ENCODE peak calls at places on chromosomes 7 and 10, in seven cellular contexts. One of them, this sample, is unnamed.

GRCh38 chr7:74058486-74058885 is 25.1 kb upstream of the LIMK1 start:
- DNase-seq in H1: no peak
- DNase-seq in HCT116: no peak
- DNase-seq in SK-N-SH: no peak
- DNase-seq in HepG2: no peak
- DNase-seq in GM12878: no peak
- DNase-seq in K562: no peak
- DNase-seq in this sample: no peak

GRCh38 chr7:26279405-26279804 is 12.3 kb upstream of the SNX10 start:
- DNase-seq in H1: no peak
- DNase-seq in HCT116: no peak
- DNase-seq in SK-N-SH: no peak
- DNase-seq in HepG2: peak
- DNase-seq in GM12878: no peak
- DNase-seq in K562: peak
- DNase-seq in this sample: peak

GRCh38 chr7:30468791-30469190 is 9.8 kb downstream of the NOD1 start:
- DNase-seq in H1: no peak
- DNase-seq in HCT116: no peak
- DNase-seq in SK-N-SH: no peak
- DNase-seq in HepG2: no peak
- DNase-seq in GM12878: no peak
- DNase-seq in K562: no peak
- DNase-seq in this sample: no peak

GRCh38 chr7:138282997-138283396 is 177.1 kb upstream of the TRIM24 start:
- DNase-seq in H1: no peak
- DNase-seq in HCT116: no peak
- DNase-seq in SK-N-SH: no peak
- DNase-seq in HepG2: no peak
- DNase-seq in GM12878: no peak
- DNase-seq in K562: no peak
- DNase-seq in this sample: no peak

GRCh38 chr7:99379043-99379577 is 4.6 kb downstream of the ARPC1B start:
- DNase-seq in H1: no peak
- DNase-seq in HCT116: no peak
- DNase-seq in SK-N-SH: no peak
- DNase-seq in HepG2: no peak
- DNase-seq in GM12878: peak
- DNase-seq in K562: peak
- DNase-seq in this sample: no peak

GRCh38 chr7:93198472-93198871 is 27.8 kb downstream of the HEPACAM2 start:
- DNase-seq in H1: no peak
- DNase-seq in HCT116: no peak
- DNase-seq in SK-N-SH: no peak
- DNase-seq in HepG2: no peak
- DNase-seq in GM12878: no peak
- DNase-seq in K562: no peak
- DNase-seq in this sample: no peak

GRCh38 chr10:51073461-51074237 is 638 bp upstream of the PRKG1 start:
- DNase-seq in H1: no peak
- DNase-seq in HCT116: no peak
- DNase-seq in SK-N-SH: peak
- DNase-seq in HepG2: no peak
- DNase-seq in GM12878: no peak
- DNase-seq in K562: no peak
- DNase-seq in this sample: peak

GRCh38 chr7:7416031-7416968 is 119.4 kb downstream of the COL28A1 start:
- DNase-seq in H1: no peak
- DNase-seq in HCT116: no peak
- DNase-seq in SK-N-SH: no peak
- DNase-seq in HepG2: no peak
- DNase-seq in GM12878: no peak
- DNase-seq in K562: no peak
- DNase-seq in this sample: peak

GRCh38 chr10:98110356-98110755 is 24.1 kb upstream of the R3HCC1L start:
- DNase-seq in H1: no peak
- DNase-seq in HCT116: no peak
- DNase-seq in SK-N-SH: no peak
- DNase-seq in HepG2: no peak
- DNase-seq in GM12878: no peak
- DNase-seq in K562: no peak
- DNase-seq in this sample: no peak

GRCh38 chr7:26627871-26628270 is 236.5 kb downstream of the SKAP2 start:
- DNase-seq in H1: no peak
- DNase-seq in HCT116: no peak
- DNase-seq in SK-N-SH: no peak
- DNase-seq in HepG2: no peak
- DNase-seq in GM12878: no peak
- DNase-seq in K562: no peak
- DNase-seq in this sample: no peak

GRCh38 chr10:15791816-15792524 is 68.3 kb downstream of the MINDY3 start:
- DNase-seq in H1: no peak
- DNase-seq in HCT116: no peak
- DNase-seq in SK-N-SH: no peak
- DNase-seq in HepG2: no peak
- DNase-seq in GM12878: no peak
- DNase-seq in K562: no peak
- DNase-seq in this sample: no peak

GRCh38 chr7:25725483-25725882 is 426.5 kb upstream of the NFE2L3 start:
- DNase-seq in H1: no peak
- DNase-seq in HCT116: no peak
- DNase-seq in SK-N-SH: no peak
- DNase-seq in HepG2: no peak
- DNase-seq in GM12878: no peak
- DNase-seq in K562: no peak
- DNase-seq in this sample: no peak

GRCh38 chr10:69818676-69819239 is 17.1 kb downstream of the COL13A1 start:
- DNase-seq in H1: no peak
- DNase-seq in HCT116: no peak
- DNase-seq in SK-N-SH: no peak
- DNase-seq in HepG2: no peak
- DNase-seq in GM12878: no peak
- DNase-seq in K562: no peak
- DNase-seq in this sample: no peak

GRCh38 chr7:107948645-107949442 is 54.1 kb downstream of the LAMB1 start:
- DNase-seq in H1: no peak
- DNase-seq in HCT116: peak
- DNase-seq in SK-N-SH: no peak
- DNase-seq in HepG2: peak
- DNase-seq in GM12878: no peak
- DNase-seq in K562: no peak
- DNase-seq in this sample: no peak

GRCh38 chr10:1115262-1115955 is 59.2 kb downstream of the WDR37 start:
- DNase-seq in H1: no peak
- DNase-seq in HCT116: no peak
- DNase-seq in SK-N-SH: no peak
- DNase-seq in HepG2: no peak
- DNase-seq in GM12878: no peak
- DNase-seq in K562: no peak
- DNase-seq in this sample: no peak

GRCh38 chr10:119206603-119207366 is 586 bp upstream of the GRK5 start:
- DNase-seq in H1: no peak
- DNase-seq in HCT116: no peak
- DNase-seq in SK-N-SH: peak
- DNase-seq in HepG2: no peak
- DNase-seq in GM12878: no peak
- DNase-seq in K562: peak
- DNase-seq in this sample: peak

GRCh38 chr7:22667562-22668239 is 59.3 kb upstream of the IL6 start:
- DNase-seq in H1: peak
- DNase-seq in HCT116: peak
- DNase-seq in SK-N-SH: no peak
- DNase-seq in HepG2: no peak
- DNase-seq in GM12878: no peak
- DNase-seq in K562: peak
- DNase-seq in this sample: peak

GRCh38 chr10:60894816-60895215 is 49.2 kb downstream of the RHOBTB1 start:
- DNase-seq in H1: no peak
- DNase-seq in HCT116: no peak
- DNase-seq in SK-N-SH: no peak
- DNase-seq in HepG2: peak
- DNase-seq in GM12878: no peak
- DNase-seq in K562: no peak
- DNase-seq in this sample: no peak

GRCh38 chr7:128203047-128203491 is 38.0 kb upstream of the LEP start:
- DNase-seq in H1: no peak
- DNase-seq in HCT116: no peak
- DNase-seq in SK-N-SH: peak
- DNase-seq in HepG2: no peak
- DNase-seq in GM12878: no peak
- DNase-seq in K562: no peak
- DNase-seq in this sample: no peak

GRCh38 chr10:1048732-1049424 is at the start of gene IDI1:
- DNase-seq in H1: peak
- DNase-seq in HCT116: peak
- DNase-seq in SK-N-SH: peak
- DNase-seq in HepG2: peak
- DNase-seq in GM12878: peak
- DNase-seq in K562: peak
- DNase-seq in this sample: peak

GRCh38 chr10:124597677-124598165 is 136.1 kb downstream of the LHPP start:
- DNase-seq in H1: no peak
- DNase-seq in HCT116: no peak
- DNase-seq in SK-N-SH: no peak
- DNase-seq in HepG2: no peak
- DNase-seq in GM12878: no peak
- DNase-seq in K562: no peak
- DNase-seq in this sample: no peak

GRCh38 chr7:142556745-142557144 is 192.5 kb upstream of the PRSS1 start:
- DNase-seq in H1: peak
- DNase-seq in HCT116: peak
- DNase-seq in SK-N-SH: peak
- DNase-seq in HepG2: peak
- DNase-seq in GM12878: no peak
- DNase-seq in K562: peak
- DNase-seq in this sample: peak

GRCh38 chr7:98251251-98251843 is 685 bp downstream of the TECPR1 start:
- DNase-seq in H1: no peak
- DNase-seq in HCT116: no peak
- DNase-seq in SK-N-SH: no peak
- DNase-seq in HepG2: peak
- DNase-seq in GM12878: no peak
- DNase-seq in K562: peak
- DNase-seq in this sample: peak
- TF ChIP-seq JUND in H1: no peak
- TF ChIP-seq JUND in HCT116: no peak
- TF ChIP-seq JUND in SK-N-SH: no peak
- TF ChIP-seq JUND in HepG2: no peak
- TF ChIP-seq JUND in GM12878: no peak
- TF ChIP-seq JUND in K562: no peak
- TF ChIP-seq JUND in this sample: no peak

GRCh38 chr7:81467964-81468363 is 301.9 kb downstream of the HGF start:
- DNase-seq in H1: no peak
- DNase-seq in HCT116: no peak
- DNase-seq in SK-N-SH: no peak
- DNase-seq in HepG2: no peak
- DNase-seq in GM12878: no peak
- DNase-seq in K562: no peak
- DNase-seq in this sample: no peak

GRCh38 chr7:81468516-81468915 is 301.3 kb downstream of the HGF start:
- DNase-seq in H1: no peak
- DNase-seq in HCT116: no peak
- DNase-seq in SK-N-SH: no peak
- DNase-seq in HepG2: no peak
- DNase-seq in GM12878: no peak
- DNase-seq in K562: no peak
- DNase-seq in this sample: no peak

GRCh38 chr7:81470724-81471379 is 299.0 kb downstream of the HGF start:
- DNase-seq in H1: no peak
- DNase-seq in HCT116: no peak
- DNase-seq in SK-N-SH: no peak
- DNase-seq in HepG2: no peak
- DNase-seq in GM12878: no peak
- DNase-seq in K562: no peak
- DNase-seq in this sample: no peak

GRCh38 chr7:81470084-81470723 is 299.6 kb downstream of the HGF start:
- DNase-seq in H1: peak
- DNase-seq in HCT116: peak
- DNase-seq in SK-N-SH: peak
- DNase-seq in HepG2: peak
- DNase-seq in GM12878: no peak
- DNase-seq in K562: peak
- DNase-seq in this sample: peak

GRCh38 chr7:81469299-81470083 is 300.4 kb downstream of the HGF start:
- DNase-seq in H1: no peak
- DNase-seq in HCT116: no peak
- DNase-seq in SK-N-SH: no peak
- DNase-seq in HepG2: no peak
- DNase-seq in GM12878: no peak
- DNase-seq in K562: no peak
- DNase-seq in this sample: no peak
- TF ChIP-seq JUND in H1: no peak
- TF ChIP-seq JUND in HCT116: no peak
- TF ChIP-seq JUND in SK-N-SH: no peak
- TF ChIP-seq JUND in HepG2: no peak
- TF ChIP-seq JUND in GM12878: no peak
- TF ChIP-seq JUND in K562: no peak
- TF ChIP-seq JUND in this sample: no peak

GRCh38 chr7:15643000-15643705 is 43.3 kb downstream of the MEOX2 start:
- DNase-seq in H1: no peak
- DNase-seq in HCT116: no peak
- DNase-seq in SK-N-SH: no peak
- DNase-seq in HepG2: no peak
- DNase-seq in GM12878: no peak
- DNase-seq in K562: peak
- DNase-seq in this sample: no peak
- TF ChIP-seq JUND in H1: no peak
- TF ChIP-seq JUND in HCT116: no peak
- TF ChIP-seq JUND in SK-N-SH: no peak
- TF ChIP-seq JUND in HepG2: no peak
- TF ChIP-seq JUND in GM12878: no peak
- TF ChIP-seq JUND in K562: no peak
- TF ChIP-seq JUND in this sample: no peak

GRCh38 chr10:17850526-17850925 is 41.4 kb downstream of the MRC1 start:
- DNase-seq in H1: no peak
- DNase-seq in HCT116: no peak
- DNase-seq in SK-N-SH: no peak
- DNase-seq in HepG2: no peak
- DNase-seq in GM12878: no peak
- DNase-seq in K562: no peak
- DNase-seq in this sample: no peak

GRCh38 chr10:17854044-17854652 is 45.0 kb downstream of the MRC1 start:
- DNase-seq in H1: no peak
- DNase-seq in HCT116: no peak
- DNase-seq in SK-N-SH: no peak
- DNase-seq in HepG2: no peak
- DNase-seq in GM12878: peak
- DNase-seq in K562: no peak
- DNase-seq in this sample: no peak

GRCh38 chr10:17847586-17848296 is 38.6 kb downstream of the MRC1 start:
- DNase-seq in H1: no peak
- DNase-seq in HCT116: no peak
- DNase-seq in SK-N-SH: peak
- DNase-seq in HepG2: no peak
- DNase-seq in GM12878: no peak
- DNase-seq in K562: peak
- DNase-seq in this sample: peak

GRCh38 chr10:17848646-17849045 is 39.5 kb downstream of the MRC1 start:
- DNase-seq in H1: no peak
- DNase-seq in HCT116: no peak
- DNase-seq in SK-N-SH: no peak
- DNase-seq in HepG2: no peak
- DNase-seq in GM12878: no peak
- DNase-seq in K562: no peak
- DNase-seq in this sample: no peak

GRCh38 chr10:17851611-17852010 is 42.5 kb downstream of the MRC1 start:
- DNase-seq in H1: no peak
- DNase-seq in HCT116: no peak
- DNase-seq in SK-N-SH: no peak
- DNase-seq in HepG2: no peak
- DNase-seq in GM12878: no peak
- DNase-seq in K562: peak
- DNase-seq in this sample: no peak
- TF ChIP-seq JUND in H1: no peak
- TF ChIP-seq JUND in HCT116: no peak
- TF ChIP-seq JUND in SK-N-SH: no peak
- TF ChIP-seq JUND in HepG2: no peak
- TF ChIP-seq JUND in GM12878: no peak
- TF ChIP-seq JUND in K562: no peak
- TF ChIP-seq JUND in this sample: no peak